ENCODE peak calls at places on chromosome 7, in five cellular contexts. Z is neural crest cell, E is left ventricle myocardium inferior, A is cardiac muscle cell, S is GM10248. Q is an unnamed sample.
A peak's percentile ranks its signal among the peaks of the same experiment; 100 is the strongest.

GRCh38 chr7:155189600-155189989 is 108.1 kb upstream of the INSIG1 start:
- DNase-seq in Z (no peak), E (no peak), A (no peak), S (no peak), Q (no peak)

GRCh38 chr7:73999664-74000420 is 28.1 kb upstream of the ELN start:
- DNase-seq in Z (no peak), E (no peak), A (peak; percentile 90), S (no peak), Q (no peak)

GRCh38 chr7:24283900-24284698 is at the start of gene NPY:
- DNase-seq in Z (peak; percentile 2), E (no peak), A (no peak), S (peak; percentile 31), Q (peak; percentile 93)

GRCh38 chr7:127900735-127901685 is 130.2 kb downstream of the LRRC4 start:
- DNase-seq in Z (no peak), E (no peak), A (no peak), S (peak; percentile 24), Q (no peak)

GRCh38 chr7:119783799-119784198 is 489.2 kb upstream of the KCND2 start:
- DNase-seq in Z (no peak), E (no peak), A (peak; percentile 68), S (no peak), Q (no peak)

GRCh38 chr7:130009848-130010688 is 41.1 kb downstream of the ZC3HC1 start:
- DNase-seq in Z (no peak), E (no peak), A (peak; percentile 79), S (peak; percentile 31), Q (no peak)

GRCh38 chr7:39855325-39855674 is 94.8 kb upstream of the CDK13 start:
- DNase-seq in Z (no peak), E (no peak), A (no peak), S (no peak), Q (no peak)

GRCh38 chr7:50312176-50312575 is 7.7 kb downstream of the IKZF1 start:
- DNase-seq in Z (no peak), E (no peak), A (no peak), S (no peak), Q (no peak)

GRCh38 chr7:26397326-26397725 is 105.7 kb downstream of the SNX10 start:
- DNase-seq in Z (no peak), E (no peak), A (no peak), S (no peak), Q (no peak)

GRCh38 chr7:81871606-81872265 is 101.9 kb upstream of the HGF start:
- DNase-seq in Z (no peak), E (no peak), A (peak; percentile 59), S (no peak), Q (no peak)

GRCh38 chr7:42694894-42695553 is 216.8 kb downstream of the C7orf25 start:
- DNase-seq in Z (no peak), E (no peak), A (peak; percentile 47), S (no peak), Q (no peak)

GRCh38 chr7:154913645-154914579 is 89.0 kb downstream of the PAXIP1 start:
- DNase-seq in Z (peak; percentile 95), E (peak; percentile 85), A (peak; percentile 74), S (peak; percentile 87), Q (peak; percentile 93)

GRCh38 chr7:135508853-135509588 is 881 bp downstream of the CNOT4 start:
- DNase-seq in Z (peak; percentile 22), E (no peak), A (peak; percentile 34), S (peak; percentile 29), Q (no peak)

GRCh38 chr7:158802535-158803199 is 26.6 kb downstream of the ESYT2 start:
- DNase-seq in Z (no peak), E (no peak), A (peak; percentile 50), S (no peak), Q (no peak)

GRCh38 chr7:80659120-80660055 is 20.9 kb downstream of the CD36 start:
- DNase-seq in Z (no peak), E (no peak), A (peak; percentile 53), S (peak; percentile 24), Q (no peak)

GRCh38 chr7:137094-137861 is 55.1 kb upstream of the FAM20C start:
- DNase-seq in Z (no peak), E (no peak), A (no peak), S (no peak), Q (no peak)

GRCh38 chr7:17253885-17254284 is 44.6 kb upstream of the AHR start:
- DNase-seq in Z (no peak), E (no peak), A (no peak), S (no peak), Q (no peak)

GRCh38 chr7:107659666-107660065 is 962 bp upstream of the SLC26A4 start:
- DNase-seq in Z (no peak), E (no peak), A (peak; percentile 83), S (peak; percentile 17), Q (no peak)

GRCh38 chr7:50164552-50165220 is 71.6 kb upstream of the ZPBP start:
- DNase-seq in Z (no peak), E (no peak), A (no peak), S (no peak), Q (no peak)

GRCh38 chr7:70338061-70338460 is 739.8 kb downstream of the AUTS2 start:
- DNase-seq in Z (no peak), E (no peak), A (no peak), S (no peak), Q (no peak)

GRCh38 chr7:132783824-132784223 is 207.6 kb upstream of the PLXNA4 start:
- DNase-seq in Z (no peak), E (no peak), A (peak; percentile 83), S (no peak), Q (no peak)

GRCh38 chr7:32051128-32051527 is 19.1 kb downstream of the PDE1C start:
- DNase-seq in Z (no peak), E (no peak), A (no peak), S (no peak), Q (no peak)

GRCh38 chr7:64625114-64626082 is 40.5 kb upstream of the ZNF107 start:
- DNase-seq in Z (no peak), E (no peak), A (no peak), S (no peak), Q (no peak)

GRCh38 chr7:14817829-14818228 is 84.7 kb downstream of the DGKB start:
- DNase-seq in Z (no peak), E (no peak), A (no peak), S (no peak), Q (no peak)

GRCh38 chr7:99112097-99112496 is 31.8 kb downstream of the SMURF1 start:
- DNase-seq in Z (no peak), E (no peak), A (no peak), S (peak; percentile 31), Q (no peak)

GRCh38 chr7:37065779-37066271 is 341.5 kb upstream of the AOAH start:
- DNase-seq in Z (no peak), E (no peak), A (peak; percentile 41), S (no peak), Q (no peak)

GRCh38 chr7:98679741-98680140 is 62.7 kb downstream of the NPTX2 start:
- DNase-seq in Z (no peak), E (no peak), A (no peak), S (no peak), Q (no peak)

GRCh38 chr7:128889121-128889520 is 21.4 kb downstream of the KCP start:
- DNase-seq in Z (no peak), E (no peak), A (no peak), S (no peak), Q (peak; percentile 34)

GRCh38 chr7:6432786-6433185 is 15.0 kb downstream of the DAGLB start:
- DNase-seq in Z (no peak), E (no peak), A (no peak), S (no peak), Q (no peak)

GRCh38 chr7:111760043-111760442 is 197.8 kb upstream of the IMMP2L start:
- DNase-seq in Z (no peak), E (no peak), A (no peak), S (no peak), Q (no peak)

GRCh38 chr7:111765936-111766643 is 203.8 kb upstream of the IMMP2L start:
- DNase-seq in Z (no peak), E (no peak), A (no peak), S (no peak), Q (no peak)

GRCh38 chr7:111758332-111758731 is 196.0 kb upstream of the IMMP2L start:
- DNase-seq in Z (no peak), E (no peak), A (no peak), S (no peak), Q (no peak)

GRCh38 chr7:111762799-111763198 is 200.5 kb upstream of the IMMP2L start:
- DNase-seq in Z (no peak), E (no peak), A (no peak), S (no peak), Q (no peak)

DNA sequence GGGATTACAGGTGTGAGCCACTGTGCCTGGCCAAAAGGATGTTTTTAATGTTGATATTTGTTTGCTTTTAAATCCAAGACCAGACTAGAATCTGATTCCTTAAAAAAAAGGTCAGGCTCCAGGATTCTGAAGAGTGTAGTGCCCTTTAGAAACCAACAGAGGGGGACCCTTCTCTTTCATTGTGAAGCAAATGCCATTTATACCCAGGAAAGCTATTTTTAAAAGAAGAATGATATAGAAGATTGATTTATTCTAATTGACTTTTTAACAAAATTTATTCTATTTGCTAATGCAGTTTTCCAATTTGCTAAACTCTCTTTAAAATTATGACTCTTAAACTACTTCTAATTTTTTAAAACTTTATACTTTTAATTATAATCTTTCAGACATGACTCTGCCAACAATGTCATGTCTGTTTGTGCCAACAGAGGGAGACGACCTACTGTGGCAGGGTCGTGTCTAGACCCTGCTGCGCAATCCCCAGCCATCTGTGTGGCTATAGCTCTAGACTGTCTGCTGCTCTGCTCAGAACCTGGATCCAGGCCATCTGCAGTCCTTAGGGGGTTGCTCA is 201.0 kb upstream of the IMMP2L start:
- DNase-seq in Z (no peak), E (no peak), A (peak; percentile 78), S (no peak), Q (no peak)
- TF ChIP-seq CTCF in Z (peak; percentile 83), E (peak; percentile 68), A (peak; percentile 72), S (peak; percentile 33), Q (peak; percentile 94)

DNA sequence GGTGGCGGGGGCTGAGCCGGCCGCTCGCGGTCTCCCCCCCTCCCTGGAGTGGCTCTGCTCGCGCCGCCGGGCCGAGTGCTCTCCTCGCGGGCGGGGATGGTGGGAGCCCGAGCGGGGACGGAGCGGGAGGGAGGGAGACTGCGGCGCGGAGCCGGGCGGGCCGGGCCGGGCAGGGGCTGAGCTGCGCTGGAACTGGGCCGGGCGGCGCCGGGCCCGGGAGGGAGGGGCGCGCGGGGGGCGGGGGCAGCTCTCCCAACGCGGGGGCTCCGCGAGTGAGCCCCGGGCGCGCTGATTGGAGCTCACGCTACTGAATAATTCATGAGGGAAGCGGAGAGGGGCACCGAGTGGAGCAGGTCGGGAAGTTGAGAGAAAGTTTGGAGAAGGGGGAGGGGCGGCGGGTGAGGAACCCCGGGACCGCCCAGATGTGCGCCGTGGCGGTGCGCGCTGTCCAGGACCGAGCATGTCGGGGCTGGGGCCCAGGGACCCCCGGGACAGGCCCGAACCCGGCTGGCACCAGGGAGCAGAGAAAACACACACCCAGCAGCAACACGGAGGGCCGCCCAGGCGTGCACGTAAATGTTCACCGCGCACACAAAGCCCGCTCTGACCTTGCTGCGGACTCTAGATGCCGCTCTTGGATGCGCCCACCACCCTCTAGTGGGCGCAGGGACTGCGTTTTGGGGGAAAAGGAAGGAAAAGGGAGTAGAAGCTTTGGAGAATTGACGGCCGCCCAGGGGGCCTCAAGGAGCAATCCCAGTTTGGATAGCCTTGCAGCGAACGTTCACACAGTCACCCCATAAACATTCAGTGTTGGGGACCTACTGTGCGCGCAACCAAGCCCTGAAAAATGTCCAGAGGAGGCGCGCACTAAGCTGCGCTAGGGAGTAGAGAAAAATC is at the start of gene EPHB4:
- DNase-seq in Z (peak; percentile 82), E (peak; percentile 84), A (peak; percentile 90), S (no peak), Q (no peak)
- TF ChIP-seq CTCF in Z (peak; percentile 57), E (peak; percentile 39), A (peak; percentile 62), S (no peak), Q (peak; percentile 77)

GRCh38 chr7:55086413-55087201 is 67.8 kb downstream of the EGFR start:
- DNase-seq in Z (no peak), E (no peak), A (peak; percentile 83), S (peak; percentile 54), Q (no peak)
- TF ChIP-seq CTCF in Z (no peak), E (no peak), A (no peak), S (no peak), Q (peak; percentile 45)

GRCh38 chr7:101217388-101218235 is at the start of the genes PLOD3 and ZNHIT1:
- DNase-seq in Z (peak; percentile 93), E (peak; percentile 95), A (peak; percentile 98), S (peak; percentile 99), Q (no peak)
- TF ChIP-seq CTCF in Z (peak; percentile 45), E (peak; percentile 50), A (no peak), S (peak; percentile 15), Q (peak; percentile 41)

Q was measured in chondrocyte.